ENCODE peak calls at places on chromosomes 6 and 20, in six cellular contexts. E is BE2C; S is neuronal stem cell; D is T-helper 2 cell; F is stimulated activated CD8-positive, alpha-beta memory T cell treated with anti-CD3 and anti-CD28 coated beads, Interleukin-12 subunit alpha, Interleukin-12 subunit beta, amount 100 ng/mL, for 4 hours; V is nephron progenitor cell. X is an unnamed sample.

GRCh38 chr20:24411452-24412216 is 57.8 kb upstream of the SYNDIG1 start:
- DNase-seq in E (no peak), S (no peak), D (no peak), F (no peak), V (no peak), X (no peak)

GRCh38 chr20:62815066-62815991 is 1.5 kb upstream of the COL9A3 start:
- DNase-seq in E (no peak), S (no peak), D (no peak), F (no peak), V (peak; percentile 46), X (no peak)

GRCh38 chr20:51995551-51995951 is 193.2 kb upstream of the SALL4 start:
- DNase-seq in E (no peak), S (no peak), D (no peak), F (no peak), V (no peak), X (no peak)

GRCh38 chr6:130158548-130158947 is 64.2 kb downstream of the SAMD3 start:
- DNase-seq in E (no peak), S (no peak), D (no peak), F (no peak), V (no peak), X (no peak)

GRCh38 chr6:42417641-42418112 is 34.0 kb downstream of the TRERF1 start:
- DNase-seq in E (no peak), S (no peak), D (peak; percentile 79), F (peak; percentile 33), V (no peak), X (no peak)

GRCh38 chr20:35146299-35146921 is 726 bp downstream of the EDEM2 start:
- DNase-seq in E (peak; percentile 36), S (no peak), D (no peak), F (no peak), V (peak; percentile 36), X (peak; percentile 69)

GRCh38 chr6:16374796-16375195 is 136.4 kb downstream of the GMPR start:
- DNase-seq in E (no peak), S (peak; percentile 39), D (no peak), F (no peak), V (no peak), X (peak; percentile 65)

GRCh38 chr6:5307058-5307457 is 45.7 kb downstream of the FARS2 start:
- DNase-seq in E (no peak), S (no peak), D (no peak), F (no peak), V (no peak), X (no peak)

GRCh38 chr6:2387445-2387844 is 142.0 kb upstream of the GMDS start:
- DNase-seq in E (no peak), S (no peak), D (no peak), F (no peak), V (no peak), X (no peak)

GRCh38 chr20:23269954-23270353 is 80.6 kb upstream of the NXT1 start:
- DNase-seq in E (no peak), S (no peak), D (no peak), F (no peak), V (no peak), X (no peak)

GRCh38 chr6:26594730-26595632 is 1.8 kb upstream of the ABT1 start:
- DNase-seq in E (peak; percentile 58), S (peak; percentile 47), D (no peak), F (no peak), V (peak; percentile 48), X (no peak)

GRCh38 chr6:4364711-4365110 is 229.3 kb upstream of the ECI2 start:
- DNase-seq in E (no peak), S (no peak), D (no peak), F (no peak), V (no peak), X (no peak)

GRCh38 chr6:29744131-29744530 is 20.9 kb downstream of the HLA-F start:
- DNase-seq in E (no peak), S (no peak), D (no peak), F (no peak), V (no peak), X (no peak)

GRCh38 chr20:31666258-31667042 is 28.7 kb downstream of the COX4I2 start:
- DNase-seq in E (no peak), S (no peak), D (peak; percentile 72), F (no peak), V (no peak), X (peak; percentile 83)

GRCh38 chr6:92756912-92757311 is 662.4 kb downstream of the EPHA7 start:
- DNase-seq in E (no peak), S (no peak), D (no peak), F (no peak), V (no peak), X (no peak)

X was measured in upper lobe of right lung.